ENCODE peak calls at places on chromosomes 6 and 20, in five cellular contexts. One of them, this sample, is unnamed.

GRCh38 chr6:148146717-148147116 is 195.9 kb upstream of the SASH1 start:
- DNase-seq in psoas muscle: no peak
- DNase-seq in testis: no peak
- DNase-seq in fibroblast of lung: peak; percentile 66
- DNase-seq in mesenchymal stem cell: no peak
- DNase-seq in this sample: no peak

GRCh38 chr6:149484733-149485700 is at the start of gene ZC3H12D:
- DNase-seq in psoas muscle: peak; percentile 84
- DNase-seq in testis: peak; percentile 23
- DNase-seq in fibroblast of lung: peak; percentile 44
- DNase-seq in mesenchymal stem cell: peak; percentile 53
- DNase-seq in this sample: no peak

GRCh38 chr6:31814677-31815024 is 432 bp downstream of the HSPA1L start:
- DNase-seq in mesenchymal stem cell: peak; percentile 98
- DNase-seq in testis: peak; percentile 97
- DNase-seq in fibroblast of lung: peak; percentile 99
- DNase-seq in psoas muscle: peak; percentile 97
- DNase-seq in this sample: peak; percentile 90

GRCh38 chr6:135922746-135923145 is 71.2 kb downstream of the PDE7B start:
- DNase-seq in mesenchymal stem cell: no peak
- DNase-seq in fibroblast of lung: peak; percentile 83
- DNase-seq in testis: no peak
- DNase-seq in psoas muscle: peak; percentile 65
- DNase-seq in this sample: no peak

GRCh38 chr6:148980234-148980633 is 233.4 kb downstream of the UST start:
- DNase-seq in mesenchymal stem cell: no peak
- DNase-seq in psoas muscle: no peak
- DNase-seq in testis: no peak
- DNase-seq in fibroblast of lung: peak; percentile 55
- DNase-seq in this sample: peak; percentile 31

GRCh38 chr20:34546751-34547181 is 11.8 kb upstream of the MAP1LC3A start:
- DNase-seq in fibroblast of lung: no peak
- DNase-seq in psoas muscle: no peak
- DNase-seq in testis: no peak
- DNase-seq in mesenchymal stem cell: no peak
- DNase-seq in this sample: no peak

GRCh38 chr6:163180874-163181541 is 233.5 kb upstream of the QKI start:
- DNase-seq in fibroblast of lung: peak; percentile 56
- DNase-seq in testis: peak; percentile 93
- DNase-seq in mesenchymal stem cell: peak; percentile 40
- DNase-seq in psoas muscle: peak; percentile 90
- DNase-seq in this sample: peak; percentile 89

GRCh38 chr20:62764156-62764935 is 31.9 kb upstream of the MRGBP start:
- DNase-seq in psoas muscle: peak; percentile 45
- DNase-seq in mesenchymal stem cell: no peak
- DNase-seq in fibroblast of lung: no peak
- DNase-seq in testis: no peak
- DNase-seq in this sample: no peak

GRCh38 chr6:145715426-145715825 is 19.9 kb downstream of the EPM2A start:
- DNase-seq in testis: no peak
- DNase-seq in psoas muscle: no peak
- DNase-seq in mesenchymal stem cell: no peak
- DNase-seq in fibroblast of lung: no peak
- DNase-seq in this sample: no peak

GRCh38 chr6:109788687-109789086 is 97.6 kb downstream of the FIG4 start:
- DNase-seq in psoas muscle: no peak
- DNase-seq in fibroblast of lung: peak; percentile 86
- DNase-seq in testis: no peak
- DNase-seq in mesenchymal stem cell: no peak
- DNase-seq in this sample: peak; percentile 50

GRCh38 chr6:107132330-107132954 is 17.1 kb upstream of the BEND3 start:
- DNase-seq in mesenchymal stem cell: peak; percentile 33
- DNase-seq in psoas muscle: no peak
- DNase-seq in fibroblast of lung: peak; percentile 20
- DNase-seq in testis: peak; percentile 42
- DNase-seq in this sample: peak; percentile 53

GRCh38 chr6:33430991-33431879 is 11.4 kb downstream of the SYNGAP1 start:
- DNase-seq in testis: peak; percentile 72
- DNase-seq in fibroblast of lung: peak; percentile 71
- DNase-seq in psoas muscle: peak; percentile 75
- DNase-seq in mesenchymal stem cell: peak; percentile 81
- DNase-seq in this sample: peak; percentile 68

GRCh38 chr6:77463308-77463880 is at the start of gene HTR1B:
- DNase-seq in psoas muscle: no peak
- DNase-seq in testis: peak; percentile 61
- DNase-seq in fibroblast of lung: peak; percentile 42
- DNase-seq in mesenchymal stem cell: peak; percentile 69
- DNase-seq in this sample: peak; percentile 37

GRCh38 chr20:9838378-9839295 is at the start of gene PAK5:
- DNase-seq in psoas muscle: no peak
- DNase-seq in mesenchymal stem cell: peak; percentile 6
- DNase-seq in fibroblast of lung: peak; percentile 75
- DNase-seq in testis: peak; percentile 88
- DNase-seq in this sample: peak; percentile 60

GRCh38 chr20:43938932-43939761 is 24.5 kb downstream of the TOX2 start:
- DNase-seq in psoas muscle: peak; percentile 63
- DNase-seq in fibroblast of lung: peak; percentile 100
- DNase-seq in testis: peak; percentile 51
- DNase-seq in mesenchymal stem cell: peak; percentile 99
- DNase-seq in this sample: peak; percentile 100

GRCh38 chr20:2698186-2698817 is 5.7 kb downstream of the EBF4 start:
- DNase-seq in fibroblast of lung: no peak
- DNase-seq in testis: no peak
- DNase-seq in mesenchymal stem cell: no peak
- DNase-seq in psoas muscle: no peak
- DNase-seq in this sample: no peak

GRCh38 chr6:126926926-126927325 is 191.5 kb upstream of the RSPO3 start:
- DNase-seq in mesenchymal stem cell: no peak
- DNase-seq in psoas muscle: no peak
- DNase-seq in testis: no peak
- DNase-seq in fibroblast of lung: peak; percentile 3
- DNase-seq in this sample: peak; percentile 44

GRCh38 chr6:80969439-80969838 is 783.0 kb downstream of the TENT5A start:
- DNase-seq in psoas muscle: no peak
- DNase-seq in fibroblast of lung: peak; percentile 66
- DNase-seq in testis: no peak
- DNase-seq in mesenchymal stem cell: peak; percentile 56
- DNase-seq in this sample: no peak

GRCh38 chr6:16758163-16758975 is 2.9 kb downstream of the ATXN1 start:
- DNase-seq in mesenchymal stem cell: peak; percentile 57
- DNase-seq in fibroblast of lung: peak; percentile 58
- DNase-seq in psoas muscle: no peak
- DNase-seq in testis: peak; percentile 36
- DNase-seq in this sample: peak; percentile 34

GRCh38 chr6:148455225-148455624 is 112.6 kb downstream of the SASH1 start:
- DNase-seq in psoas muscle: no peak
- DNase-seq in testis: no peak
- DNase-seq in fibroblast of lung: peak; percentile 87
- DNase-seq in mesenchymal stem cell: peak; percentile 51
- DNase-seq in this sample: peak; percentile 47

GRCh38 chr6:32087574-32088486 is 21.3 kb downstream of the TNXB start:
- DNase-seq in fibroblast of lung: peak; percentile 48
- DNase-seq in psoas muscle: peak; percentile 88
- DNase-seq in mesenchymal stem cell: peak; percentile 84
- DNase-seq in testis: peak; percentile 86
- DNase-seq in this sample: peak; percentile 93

GRCh38 chr6:137738197-137738596 is 128.9 kb upstream of the TNFAIP3 start:
- DNase-seq in mesenchymal stem cell: peak; percentile 86
- DNase-seq in testis: no peak
- DNase-seq in fibroblast of lung: peak; percentile 89
- DNase-seq in psoas muscle: no peak
- DNase-seq in this sample: no peak

GRCh38 chr20:63881451-63882226 is 13.3 kb upstream of the DNAJC5 start:
- DNase-seq in mesenchymal stem cell: no peak
- DNase-seq in psoas muscle: no peak
- DNase-seq in testis: no peak
- DNase-seq in fibroblast of lung: no peak
- DNase-seq in this sample: no peak

GRCh38 chr6:142478117-142478516 is 176.3 kb downstream of the ADGRG6 start:
- DNase-seq in fibroblast of lung: peak; percentile 44
- DNase-seq in mesenchymal stem cell: peak; percentile 42
- DNase-seq in psoas muscle: no peak
- DNase-seq in testis: no peak
- DNase-seq in this sample: no peak

GRCh38 chr20:11159728-11160127 is 485.9 kb upstream of the JAG1 start:
- DNase-seq in fibroblast of lung: peak; percentile 83
- DNase-seq in testis: no peak
- DNase-seq in psoas muscle: no peak
- DNase-seq in mesenchymal stem cell: peak; percentile 91
- DNase-seq in this sample: peak; percentile 18

GRCh38 chr20:51004305-51004727 is 18.6 kb downstream of the KCNG1 start:
- DNase-seq in fibroblast of lung: no peak
- DNase-seq in testis: no peak
- DNase-seq in mesenchymal stem cell: no peak
- DNase-seq in psoas muscle: no peak
- DNase-seq in this sample: no peak

GRCh38 chr20:45433316-45433715 is 17.4 kb downstream of the PIGT start:
- DNase-seq in fibroblast of lung: peak; percentile 64
- DNase-seq in mesenchymal stem cell: peak; percentile 8
- DNase-seq in psoas muscle: peak; percentile 69
- DNase-seq in testis: peak; percentile 47
- DNase-seq in this sample: no peak

GRCh38 chr20:19976595-19977372 is 40.4 kb upstream of the NAA20 start:
- DNase-seq in psoas muscle: peak; percentile 67
- DNase-seq in fibroblast of lung: peak; percentile 94
- DNase-seq in mesenchymal stem cell: peak; percentile 80
- DNase-seq in testis: peak; percentile 57
- DNase-seq in this sample: peak; percentile 42
- H3K4me1 ChIP-seq in psoas muscle: peaks cover 83% of the 10 kb centered on the region
- H3K4me1 ChIP-seq in fibroblast of lung: peaks cover 10% of the 10 kb centered on the region
- H3K4me1 ChIP-seq in mesenchymal stem cell: peaks cover 32% of the 10 kb centered on the region
- H3K4me1 ChIP-seq in testis: peaks cover 35% of the 10 kb centered on the region
- H3K4me1 ChIP-seq in this sample: peaks cover 49% of the 10 kb centered on the region

DNA sequence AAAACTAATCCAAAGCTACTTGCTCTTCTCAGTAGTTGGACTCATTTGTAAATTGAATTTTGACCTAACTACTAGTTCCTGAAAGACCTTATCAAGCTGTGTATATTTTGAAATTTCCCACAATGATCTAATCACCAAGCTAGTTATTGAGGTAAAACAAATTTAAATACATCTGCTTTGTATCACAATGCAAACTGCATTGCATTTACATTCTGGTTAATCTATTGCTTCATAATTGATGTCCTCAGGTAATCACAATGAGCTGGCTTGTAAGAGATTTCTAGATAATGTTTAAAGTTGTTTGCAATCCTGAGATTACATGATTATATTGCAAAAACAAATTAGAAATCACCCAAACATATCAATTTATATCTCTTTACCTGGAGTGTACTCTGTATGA is 848.8 kb downstream of the HACE1 start:
- DNase-seq in fibroblast of lung: no peak
- DNase-seq in psoas muscle: no peak
- DNase-seq in testis: no peak
- DNase-seq in mesenchymal stem cell: no peak
- DNase-seq in this sample: no peak
- H3K27ac ChIP-seq in fibroblast of lung: no peak overlapping the region
- H3K27ac ChIP-seq in psoas muscle: no peak overlapping the region
- H3K27ac ChIP-seq in testis: no peak overlapping the region
- H3K27ac ChIP-seq in mesenchymal stem cell: no peak overlapping the region
- H3K27ac ChIP-seq in this sample: no peak overlapping the region

DNA sequence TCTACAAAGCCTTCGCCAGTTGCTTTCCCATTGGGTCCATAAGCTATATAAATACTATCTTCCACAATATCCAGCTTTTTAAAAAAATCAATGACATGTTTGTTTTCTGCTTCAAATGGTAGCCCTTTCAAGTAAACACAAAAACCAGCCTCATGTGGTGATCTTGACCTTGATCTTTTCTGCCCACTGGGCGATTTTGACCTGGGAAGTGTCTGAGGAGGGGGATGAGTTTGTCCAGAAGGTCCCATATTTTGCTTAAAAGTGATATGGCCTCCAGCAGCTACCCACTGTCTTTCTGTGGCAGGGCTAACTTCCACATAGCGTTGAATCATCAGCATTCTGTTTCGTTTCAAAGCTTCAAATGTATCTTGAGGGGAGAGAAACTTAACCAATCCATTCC is 10.8 kb downstream of the CPNE1 start:
- DNase-seq in testis: no peak
- DNase-seq in psoas muscle: no peak
- DNase-seq in fibroblast of lung: no peak
- DNase-seq in mesenchymal stem cell: no peak
- DNase-seq in this sample: no peak
- H3K36me3 ChIP-seq in testis: no peaks in the 10 kb centered on the region
- H3K36me3 ChIP-seq in psoas muscle: peaks cover 4% of the 10 kb centered on the region
- H3K36me3 ChIP-seq in fibroblast of lung: peaks cover 7% of the 10 kb centered on the region
- H3K36me3 ChIP-seq in mesenchymal stem cell: peaks cover 22% of the 10 kb centered on the region
- H3K36me3 ChIP-seq in this sample: peaks cover 30% of the 10 kb centered on the region

DNA sequence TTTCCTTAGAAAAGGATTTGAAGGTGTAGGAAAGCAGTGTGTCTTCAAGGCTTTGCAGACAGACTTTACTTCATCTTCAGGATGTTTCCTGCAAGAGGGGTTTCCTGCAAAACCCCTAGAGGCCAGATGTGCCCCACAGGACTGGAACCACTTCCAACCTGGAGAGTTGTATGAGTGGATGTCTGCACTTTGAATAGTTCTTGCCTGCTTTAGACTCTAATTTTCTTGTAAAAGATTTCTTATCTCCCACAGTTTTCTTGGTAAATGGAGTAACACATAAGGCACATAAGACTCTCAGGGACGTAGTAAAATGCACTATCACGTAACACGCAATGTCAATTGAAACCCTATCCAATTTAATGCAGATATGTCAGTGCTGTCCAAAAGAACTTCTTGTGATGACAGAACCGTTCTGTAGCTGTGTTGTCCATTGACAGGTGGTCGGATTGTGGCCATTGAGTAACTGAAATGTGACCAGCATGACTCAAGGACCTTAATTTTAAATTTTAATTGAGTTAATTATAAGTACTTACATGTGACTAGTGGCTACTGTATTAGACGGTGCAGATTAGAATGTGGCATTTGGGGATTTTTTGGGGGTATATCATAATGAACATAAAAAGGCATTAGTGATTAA is 118.7 kb downstream of the JARID2 start:
- DNase-seq in psoas muscle: no peak
- DNase-seq in testis: no peak
- DNase-seq in fibroblast of lung: no peak
- DNase-seq in mesenchymal stem cell: no peak
- DNase-seq in this sample: no peak
- H3K4me1 ChIP-seq in psoas muscle: peaks cover 75% of the 10 kb centered on the region
- H3K4me1 ChIP-seq in testis: no peaks in the 10 kb centered on the region
- H3K4me1 ChIP-seq in fibroblast of lung: peaks cover 4% of the 10 kb centered on the region
- H3K4me1 ChIP-seq in mesenchymal stem cell: peaks cover 11% of the 10 kb centered on the region
- H3K4me1 ChIP-seq in this sample: peaks cover 40% of the 10 kb centered on the region

This sample was measured in cardiac muscle cell.